ENCODE peak calls at places on chromosome 17, in seven cellular contexts. One of them, this sample, is unnamed.

GRCh38 chr17:35898283-35899070 is 18.3 kb upstream of the CCL5 start:
- DNase-seq in A549: no peak
- DNase-seq in fibroblast of lung: no peak
- DNase-seq in K562: no peak
- DNase-seq in mammary epithelial cell: no peak
- DNase-seq in IMR-90: no peak
- DNase-seq in astrocyte: no peak
- DNase-seq in this sample: no peak

GRCh38 chr17:12664252-12664651 is 1.4 kb upstream of the MYOCD start:
- DNase-seq in K562: no peak
- DNase-seq in IMR-90: no peak
- DNase-seq in A549: no peak
- DNase-seq in mammary epithelial cell: no peak
- DNase-seq in fibroblast of lung: no peak
- DNase-seq in astrocyte: no peak
- DNase-seq in this sample: no peak

GRCh38 chr17:64200080-64201042 is 62.7 kb downstream of the TEX2 start:
- DNase-seq in IMR-90: peak; percentile 67
- DNase-seq in fibroblast of lung: peak; percentile 50
- DNase-seq in mammary epithelial cell: no peak
- DNase-seq in A549: no peak
- DNase-seq in astrocyte: peak; percentile 65
- DNase-seq in K562: no peak
- DNase-seq in this sample: no peak

GRCh38 chr17:29633886-29634285 is 11.2 kb upstream of the CORO6 start:
- DNase-seq in mammary epithelial cell: no peak
- DNase-seq in IMR-90: no peak
- DNase-seq in K562: no peak
- DNase-seq in astrocyte: no peak
- DNase-seq in A549: no peak
- DNase-seq in fibroblast of lung: no peak
- DNase-seq in this sample: no peak

GRCh38 chr17:42918902-42919521 is 18.4 kb downstream of the G6PC1 start:
- DNase-seq in IMR-90: no peak
- DNase-seq in astrocyte: no peak
- DNase-seq in mammary epithelial cell: no peak
- DNase-seq in fibroblast of lung: peak; percentile 11
- DNase-seq in K562: no peak
- DNase-seq in A549: no peak
- DNase-seq in this sample: no peak

GRCh38 chr17:78267257-78268073 is 36.0 kb downstream of the TMEM235 start:
- DNase-seq in A549: no peak
- DNase-seq in K562: peak; percentile 42
- DNase-seq in mammary epithelial cell: no peak
- DNase-seq in fibroblast of lung: no peak
- DNase-seq in IMR-90: no peak
- DNase-seq in astrocyte: no peak
- DNase-seq in this sample: peak; percentile 86

GRCh38 chr17:35746956-35747355 is 6.1 kb downstream of the GAS2L2 start:
- DNase-seq in fibroblast of lung: no peak
- DNase-seq in mammary epithelial cell: no peak
- DNase-seq in A549: no peak
- DNase-seq in IMR-90: no peak
- DNase-seq in astrocyte: no peak
- DNase-seq in K562: no peak
- DNase-seq in this sample: no peak

GRCh38 chr17:2378905-2379304 is 22.0 kb downstream of the MNT start:
- DNase-seq in IMR-90: no peak
- DNase-seq in A549: no peak
- DNase-seq in K562: no peak
- DNase-seq in mammary epithelial cell: no peak
- DNase-seq in fibroblast of lung: no peak
- DNase-seq in astrocyte: no peak
- DNase-seq in this sample: no peak

GRCh38 chr17:8160741-8161221 is 2.0 kb downstream of the VAMP2 start:
- DNase-seq in IMR-90: no peak
- DNase-seq in K562: no peak
- DNase-seq in mammary epithelial cell: no peak
- DNase-seq in A549: no peak
- DNase-seq in fibroblast of lung: no peak
- DNase-seq in astrocyte: no peak
- DNase-seq in this sample: peak; percentile 67

GRCh38 chr17:40539711-40540411 is 25.4 kb downstream of the CCR7 start:
- DNase-seq in fibroblast of lung: no peak
- DNase-seq in astrocyte: no peak
- DNase-seq in IMR-90: no peak
- DNase-seq in A549: no peak
- DNase-seq in mammary epithelial cell: no peak
- DNase-seq in K562: no peak
- DNase-seq in this sample: no peak

GRCh38 chr17:38611872-38612376 is 6.2 kb upstream of the SRCIN1 start:
- DNase-seq in fibroblast of lung: no peak
- DNase-seq in K562: no peak
- DNase-seq in astrocyte: no peak
- DNase-seq in IMR-90: no peak
- DNase-seq in A549: no peak
- DNase-seq in mammary epithelial cell: no peak
- DNase-seq in this sample: no peak

GRCh38 chr17:44587339-44587738 is 30.1 kb downstream of the FZD2 start:
- DNase-seq in IMR-90: peak; percentile 91
- DNase-seq in fibroblast of lung: peak; percentile 76
- DNase-seq in A549: peak; percentile 96
- DNase-seq in astrocyte: peak; percentile 98
- DNase-seq in mammary epithelial cell: peak; percentile 77
- DNase-seq in K562: peak; percentile 66
- DNase-seq in this sample: peak; percentile 91

GRCh38 chr17:16003841-16004240 is 4.2 kb downstream of the TTC19 start:
- DNase-seq in K562: no peak
- DNase-seq in fibroblast of lung: no peak
- DNase-seq in mammary epithelial cell: no peak
- DNase-seq in A549: no peak
- DNase-seq in astrocyte: no peak
- DNase-seq in IMR-90: no peak
- DNase-seq in this sample: no peak

GRCh38 chr17:16002708-16003265 is 3.2 kb downstream of the TTC19 start:
- DNase-seq in astrocyte: no peak
- DNase-seq in IMR-90: no peak
- DNase-seq in K562: no peak
- DNase-seq in fibroblast of lung: no peak
- DNase-seq in A549: no peak
- DNase-seq in mammary epithelial cell: no peak
- DNase-seq in this sample: no peak

GRCh38 chr17:16005641-16006040 is 6.0 kb downstream of the TTC19 start:
- DNase-seq in astrocyte: no peak
- DNase-seq in IMR-90: peak; percentile 30
- DNase-seq in mammary epithelial cell: no peak
- DNase-seq in A549: no peak
- DNase-seq in fibroblast of lung: no peak
- DNase-seq in K562: no peak
- DNase-seq in this sample: peak; percentile 65

GRCh38 chr17:16001498-16001897 is 1.9 kb downstream of the TTC19 start:
- DNase-seq in K562: no peak
- DNase-seq in mammary epithelial cell: peak; percentile 49
- DNase-seq in IMR-90: no peak
- DNase-seq in astrocyte: no peak
- DNase-seq in A549: no peak
- DNase-seq in fibroblast of lung: no peak
- DNase-seq in this sample: no peak

GRCh38 chr17:16007439-16007838 is 7.8 kb downstream of the TTC19 start:
- DNase-seq in IMR-90: no peak
- DNase-seq in A549: no peak
- DNase-seq in astrocyte: no peak
- DNase-seq in mammary epithelial cell: no peak
- DNase-seq in K562: no peak
- DNase-seq in fibroblast of lung: no peak
- DNase-seq in this sample: no peak
- H3K4me2 ChIP-seq in IMR-90: no peak overlapping the region
- H3K4me2 ChIP-seq in A549: no peak overlapping the region
- H3K4me2 ChIP-seq in astrocyte: no peak overlapping the region
- H3K4me2 ChIP-seq in mammary epithelial cell: no peak overlapping the region
- H3K4me2 ChIP-seq in K562: no peak overlapping the region
- H3K4me2 ChIP-seq in fibroblast of lung: no peak overlapping the region
- H3K4me2 ChIP-seq in this sample: no peak overlapping the region

GRCh38 chr17:49779730-49780220 is 8.7 kb upstream of the KAT7 start:
- DNase-seq in IMR-90: peak; percentile 84
- DNase-seq in astrocyte: peak; percentile 98
- DNase-seq in fibroblast of lung: peak; percentile 79
- DNase-seq in mammary epithelial cell: peak; percentile 81
- DNase-seq in A549: peak; percentile 34
- DNase-seq in K562: peak; percentile 78
- DNase-seq in this sample: peak; percentile 83
- H3K4me2 ChIP-seq in IMR-90: no peak overlapping the region
- H3K4me2 ChIP-seq in astrocyte: peak overlapping the region; percentile 27
- H3K4me2 ChIP-seq in fibroblast of lung: no peak overlapping the region
- H3K4me2 ChIP-seq in mammary epithelial cell: peak overlapping the region; percentile 31
- H3K4me2 ChIP-seq in A549: no peak overlapping the region
- H3K4me2 ChIP-seq in K562: peak overlapping the region; percentile 50
- H3K4me2 ChIP-seq in this sample: peak overlapping the region; percentile 49

DNA sequence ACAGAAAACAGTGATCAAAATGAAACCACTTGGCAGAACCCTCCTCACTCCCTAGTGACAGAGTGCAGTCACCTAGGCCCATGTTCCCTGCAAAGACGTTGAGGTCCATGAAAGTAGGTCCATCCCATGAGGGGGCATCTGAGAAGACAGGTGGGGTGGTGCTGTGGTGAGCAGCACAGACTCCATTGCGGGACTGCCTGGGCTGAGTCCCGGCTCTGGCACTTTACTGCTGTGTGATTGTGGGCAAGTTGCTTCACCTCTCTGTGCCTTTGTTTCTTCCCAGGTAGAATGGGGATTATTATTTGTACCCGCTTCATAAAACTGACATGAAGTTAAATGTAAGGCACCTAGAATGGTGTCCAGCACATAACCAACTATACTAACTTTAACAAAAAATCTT is 23.5 kb upstream of the RHOT1 start:
- DNase-seq in K562: no peak
- DNase-seq in A549: no peak
- DNase-seq in IMR-90: no peak
- DNase-seq in fibroblast of lung: no peak
- DNase-seq in astrocyte: no peak
- DNase-seq in mammary epithelial cell: no peak
- DNase-seq in this sample: no peak
- H3K4me2 ChIP-seq in K562: no peak overlapping the region
- H3K4me2 ChIP-seq in A549: no peak overlapping the region
- H3K4me2 ChIP-seq in IMR-90: no peak overlapping the region
- H3K4me2 ChIP-seq in fibroblast of lung: no peak overlapping the region
- H3K4me2 ChIP-seq in astrocyte: no peak overlapping the region
- H3K4me2 ChIP-seq in mammary epithelial cell: no peak overlapping the region
- H3K4me2 ChIP-seq in this sample: no peak overlapping the region

DNA sequence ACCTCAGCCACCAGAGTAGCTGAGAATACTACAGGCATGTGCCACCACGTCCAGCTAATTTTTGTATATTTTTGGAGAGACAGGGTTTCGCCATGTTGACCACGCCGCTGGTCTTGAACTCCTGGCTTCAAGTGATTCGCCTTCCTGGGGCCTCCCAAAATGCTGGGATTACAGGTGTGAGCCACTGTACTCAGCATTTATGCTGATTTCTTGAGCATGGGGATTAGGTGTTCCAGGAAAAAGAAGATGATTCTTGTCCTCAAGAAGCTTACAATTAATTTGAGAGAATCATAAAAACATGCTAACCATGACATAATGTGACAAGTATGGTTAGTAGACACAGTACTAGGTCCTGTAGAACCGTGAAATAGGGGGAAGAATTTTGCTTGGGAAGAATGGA is 30.9 kb downstream of the NACA2 start:
- DNase-seq in IMR-90: no peak
- DNase-seq in K562: no peak
- DNase-seq in A549: no peak
- DNase-seq in astrocyte: no peak
- DNase-seq in mammary epithelial cell: no peak
- DNase-seq in fibroblast of lung: no peak
- DNase-seq in this sample: no peak
- H3K4me2 ChIP-seq in IMR-90: no peak overlapping the region
- H3K4me2 ChIP-seq in K562: no peak overlapping the region
- H3K4me2 ChIP-seq in A549: no peak overlapping the region
- H3K4me2 ChIP-seq in astrocyte: no peak overlapping the region
- H3K4me2 ChIP-seq in mammary epithelial cell: no peak overlapping the region
- H3K4me2 ChIP-seq in fibroblast of lung: no peak overlapping the region
- H3K4me2 ChIP-seq in this sample: no peak overlapping the region

DNA sequence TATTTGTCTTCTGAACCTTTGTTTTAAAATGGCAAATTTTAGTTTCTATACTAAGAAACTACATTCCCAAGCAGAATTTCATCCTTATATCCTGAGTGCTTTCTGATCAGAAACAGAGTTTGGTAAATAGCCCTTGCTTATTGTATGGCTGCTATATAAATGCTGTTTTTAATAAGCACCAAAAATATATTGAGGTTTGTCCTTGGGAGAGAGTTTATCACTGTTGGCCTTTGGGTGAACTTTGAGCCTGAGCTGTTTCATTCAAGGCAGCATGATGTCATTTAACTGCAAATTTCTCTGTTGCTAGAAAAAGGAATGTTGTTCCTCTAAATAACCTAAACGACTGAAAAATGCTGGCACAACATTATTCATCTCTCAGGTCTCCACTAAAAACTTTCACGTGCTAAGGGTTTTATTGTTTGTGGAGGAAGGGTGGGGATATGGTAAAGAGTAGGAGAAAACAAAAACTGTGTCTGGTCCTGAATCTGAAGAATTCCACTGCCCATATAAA is 334.3 kb upstream of the TBX2 start:
- DNase-seq in A549: peak; percentile 10
- DNase-seq in astrocyte: peak; percentile 58
- DNase-seq in K562: no peak
- DNase-seq in mammary epithelial cell: no peak
- DNase-seq in fibroblast of lung: peak; percentile 62
- DNase-seq in IMR-90: peak; percentile 36
- DNase-seq in this sample: peak; percentile 68
- H3K4me2 ChIP-seq in A549: peak overlapping the region; percentile 48
- H3K4me2 ChIP-seq in astrocyte: peak overlapping the region; percentile 6
- H3K4me2 ChIP-seq in K562: no peak overlapping the region
- H3K4me2 ChIP-seq in mammary epithelial cell: no peak overlapping the region
- H3K4me2 ChIP-seq in fibroblast of lung: peak overlapping the region; percentile 41
- H3K4me2 ChIP-seq in IMR-90: peak overlapping the region; percentile 67
- H3K4me2 ChIP-seq in this sample: peak overlapping the region; percentile 43

DNA sequence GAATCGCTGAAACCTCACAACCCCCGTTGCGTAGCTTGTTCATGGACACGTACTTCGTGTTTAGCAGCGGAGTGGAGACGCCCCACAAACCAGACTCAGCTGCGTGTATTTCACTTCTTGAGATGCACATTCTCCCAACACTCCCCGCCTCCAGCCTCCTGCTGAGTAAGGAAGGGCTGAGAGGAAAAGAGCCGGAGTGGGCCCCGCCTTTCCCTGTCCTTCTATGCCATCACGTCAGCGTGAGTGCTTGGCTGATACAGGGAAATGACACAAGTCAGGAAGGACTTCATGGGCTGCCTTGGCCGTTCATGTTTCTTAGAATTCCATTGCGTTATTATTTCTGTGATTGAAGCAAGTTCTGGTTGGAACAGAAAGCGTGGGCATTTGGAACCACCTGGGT is 68.6 kb upstream of the CBX4 start:
- DNase-seq in astrocyte: no peak
- DNase-seq in mammary epithelial cell: no peak
- DNase-seq in K562: peak; percentile 29
- DNase-seq in IMR-90: peak; percentile 10
- DNase-seq in A549: no peak
- DNase-seq in fibroblast of lung: peak; percentile 45
- DNase-seq in this sample: no peak
- H3K4me2 ChIP-seq in astrocyte: no peak overlapping the region
- H3K4me2 ChIP-seq in mammary epithelial cell: no peak overlapping the region
- H3K4me2 ChIP-seq in K562: no peak overlapping the region
- H3K4me2 ChIP-seq in IMR-90: no peak overlapping the region
- H3K4me2 ChIP-seq in A549: no peak overlapping the region
- H3K4me2 ChIP-seq in fibroblast of lung: no peak overlapping the region
- H3K4me2 ChIP-seq in this sample: no peak overlapping the region